ENCODE peak calls at places on chromosomes 6 and 20, in nine cellular contexts. P, T, B, Z, M, R, V, O and F are unnamed samples.

GRCh38 chr6:167839343-167839742 is 12.6 kb downstream of the AFDN start:
- DNase-seq in P (no peak), T (no peak), B (no peak), Z (no peak), M (no peak), R (peak; percentile 48), V (no peak), O (no peak), F (no peak)

GRCh38 chr20:44006126-44006525 is 91.5 kb downstream of the TOX2 start:
- DNase-seq in P (no peak), T (no peak), B (no peak), Z (no peak), M (no peak), R (no peak), V (no peak), O (no peak), F (no peak)

GRCh38 chr6:91482498-91482897 is 895.6 kb upstream of the MAP3K7 start:
- DNase-seq in P (no peak), T (no peak), B (no peak), Z (no peak), M (peak; percentile 26), R (no peak), V (no peak), O (no peak), F (no peak)

GRCh38 chr6:36386495-36387439 is 702 bp downstream of the ETV7 start:
- DNase-seq in P (peak; percentile 60), T (peak; percentile 27), B (no peak), Z (no peak), M (no peak), R (peak; percentile 75), V (no peak), O (peak; percentile 3), F (peak; percentile 68)

GRCh38 chr6:151451417-151451949 is 443 bp downstream of the RMND1 start:
- DNase-seq in P (no peak), T (no peak), B (no peak), Z (no peak), M (no peak), R (no peak), V (no peak), O (no peak), F (no peak)

GRCh38 chr20:35506872-35507638 is 22.4 kb downstream of the C20orf173 start:
- DNase-seq in P (no peak), T (no peak), B (no peak), Z (no peak), M (no peak), R (no peak), V (no peak), O (no peak), F (peak; percentile 16)

GRCh38 chr20:58482416-58482815 is 32.8 kb downstream of the APCDD1L start:
- DNase-seq in P (peak; percentile 3), T (no peak), B (no peak), Z (no peak), M (no peak), R (peak; percentile 41), V (no peak), O (no peak), F (no peak)

GRCh38 chr20:51160821-51161220 is 137.9 kb upstream of the KCNG1 start:
- DNase-seq in P (no peak), T (no peak), B (no peak), Z (no peak), M (no peak), R (no peak), V (no peak), O (no peak), F (no peak)

GRCh38 chr6:133764011-133764812 is 124.7 kb upstream of the TCF21 start:
- DNase-seq in P (no peak), T (no peak), B (no peak), Z (no peak), M (no peak), R (peak; percentile 81), V (peak; percentile 38), O (no peak), F (peak; percentile 39)

GRCh38 chr6:48078092-48078491 is 32.9 kb downstream of the PTCHD4 start:
- DNase-seq in P (no peak), T (no peak), B (no peak), Z (no peak), M (no peak), R (peak; percentile 20), V (no peak), O (no peak), F (peak; percentile 57)

GRCh38 chr6:4776493-4776966 is 326 bp downstream of the CDYL start:
- DNase-seq in P (no peak), T (peak; percentile 70), B (no peak), Z (peak; percentile 21), M (no peak), R (no peak), V (no peak), O (peak; percentile 17), F (no peak)

GRCh38 chr20:24832518-24832917 is 116.6 kb upstream of the CST7 start:
- DNase-seq in P (no peak), T (no peak), B (no peak), Z (no peak), M (no peak), R (no peak), V (no peak), O (no peak), F (no peak)

GRCh38 chr20:32945710-32946221 is 58.5 kb downstream of the SUN5 start:
- DNase-seq in P (no peak), T (no peak), B (no peak), Z (no peak), M (no peak), R (peak; percentile 43), V (no peak), O (no peak), F (peak; percentile 4)